ENCODE peak calls at places on chromosome 7, in ten cellular contexts. One of them, this sample, is unnamed.

GRCh38 chr7:118863961-118864360 is 639.5 kb downstream of the ANKRD7 start:
- DNase-seq in fibroblast of the aortic adventitia: no peak
- DNase-seq in PC-9: no peak
- DNase-seq in Caco-2: no peak
- DNase-seq in mammary epithelial cell: no peak
- DNase-seq in heart left ventricle: no peak
- DNase-seq in GM06990: no peak
- DNase-seq in pancreas: no peak
- DNase-seq in CD8-positive, alpha-beta T cell: no peak
- DNase-seq in cardiac fibroblast: no peak
- DNase-seq in this sample: no peak

GRCh38 chr7:75575488-75576112 is 83.5 kb downstream of the SPDYE5 start:
- DNase-seq in fibroblast of the aortic adventitia: peak
- DNase-seq in PC-9: no peak
- DNase-seq in Caco-2: no peak
- DNase-seq in mammary epithelial cell: no peak
- DNase-seq in heart left ventricle: no peak
- DNase-seq in GM06990: no peak
- DNase-seq in pancreas: no peak
- DNase-seq in CD8-positive, alpha-beta T cell: no peak
- DNase-seq in cardiac fibroblast: no peak
- DNase-seq in this sample: peak

GRCh38 chr7:103940382-103941268 is 48.8 kb downstream of the RELN start:
- DNase-seq in fibroblast of the aortic adventitia: no peak
- DNase-seq in PC-9: no peak
- DNase-seq in Caco-2: no peak
- DNase-seq in mammary epithelial cell: no peak
- DNase-seq in heart left ventricle: no peak
- DNase-seq in GM06990: no peak
- DNase-seq in pancreas: no peak
- DNase-seq in CD8-positive, alpha-beta T cell: no peak
- DNase-seq in cardiac fibroblast: no peak
- DNase-seq in this sample: no peak

GRCh38 chr7:131895541-131896173 is 339.2 kb upstream of the PODXL start:
- DNase-seq in fibroblast of the aortic adventitia: peak
- DNase-seq in PC-9: no peak
- DNase-seq in Caco-2: no peak
- DNase-seq in mammary epithelial cell: peak
- DNase-seq in heart left ventricle: no peak
- DNase-seq in GM06990: no peak
- DNase-seq in pancreas: no peak
- DNase-seq in CD8-positive, alpha-beta T cell: no peak
- DNase-seq in cardiac fibroblast: peak
- DNase-seq in this sample: peak

GRCh38 chr7:76340617-76341131 is 18.1 kb downstream of the YWHAG start:
- DNase-seq in fibroblast of the aortic adventitia: peak
- DNase-seq in PC-9: no peak
- DNase-seq in Caco-2: no peak
- DNase-seq in mammary epithelial cell: no peak
- DNase-seq in heart left ventricle: no peak
- DNase-seq in GM06990: no peak
- DNase-seq in pancreas: no peak
- DNase-seq in CD8-positive, alpha-beta T cell: no peak
- DNase-seq in cardiac fibroblast: peak
- DNase-seq in this sample: peak

GRCh38 chr7:37541810-37542443 is 93.3 kb upstream of the ELMO1 start:
- DNase-seq in fibroblast of the aortic adventitia: no peak
- DNase-seq in PC-9: no peak
- DNase-seq in Caco-2: no peak
- DNase-seq in mammary epithelial cell: no peak
- DNase-seq in heart left ventricle: no peak
- DNase-seq in GM06990: no peak
- DNase-seq in pancreas: no peak
- DNase-seq in CD8-positive, alpha-beta T cell: no peak
- DNase-seq in cardiac fibroblast: no peak
- DNase-seq in this sample: no peak

GRCh38 chr7:48089415-48089975 is 430 bp downstream of the UPP1 start:
- DNase-seq in fibroblast of the aortic adventitia: no peak
- DNase-seq in PC-9: peak
- DNase-seq in Caco-2: peak
- DNase-seq in mammary epithelial cell: no peak
- DNase-seq in heart left ventricle: no peak
- DNase-seq in GM06990: no peak
- DNase-seq in pancreas: peak
- DNase-seq in CD8-positive, alpha-beta T cell: peak
- DNase-seq in cardiac fibroblast: peak
- DNase-seq in this sample: no peak

GRCh38 chr7:1113548-1113885 is 25.6 kb downstream of the GPER1 start:
- DNase-seq in fibroblast of the aortic adventitia: no peak
- DNase-seq in PC-9: no peak
- DNase-seq in Caco-2: peak
- DNase-seq in mammary epithelial cell: no peak
- DNase-seq in heart left ventricle: no peak
- DNase-seq in GM06990: no peak
- DNase-seq in pancreas: no peak
- DNase-seq in CD8-positive, alpha-beta T cell: no peak
- DNase-seq in cardiac fibroblast: no peak
- DNase-seq in this sample: no peak

GRCh38 chr7:45075871-45076796 is 12.6 kb downstream of the NACAD start:
- DNase-seq in fibroblast of the aortic adventitia: no peak
- DNase-seq in PC-9: peak
- DNase-seq in Caco-2: peak
- DNase-seq in mammary epithelial cell: no peak
- DNase-seq in heart left ventricle: peak
- DNase-seq in GM06990: no peak
- DNase-seq in pancreas: no peak
- DNase-seq in CD8-positive, alpha-beta T cell: no peak
- DNase-seq in cardiac fibroblast: no peak
- DNase-seq in this sample: no peak

GRCh38 chr7:150856303-150857275 is 4.3 kb downstream of the AOC1 start:
- DNase-seq in fibroblast of the aortic adventitia: no peak
- DNase-seq in PC-9: no peak
- DNase-seq in Caco-2: no peak
- DNase-seq in mammary epithelial cell: no peak
- DNase-seq in heart left ventricle: no peak
- DNase-seq in GM06990: no peak
- DNase-seq in pancreas: no peak
- DNase-seq in CD8-positive, alpha-beta T cell: no peak
- DNase-seq in cardiac fibroblast: no peak
- DNase-seq in this sample: no peak

GRCh38 chr7:142298631-142299030 is 40.8 kb upstream of the PRSS58 start:
- DNase-seq in fibroblast of the aortic adventitia: no peak
- DNase-seq in PC-9: peak
- DNase-seq in Caco-2: no peak
- DNase-seq in mammary epithelial cell: no peak
- DNase-seq in heart left ventricle: no peak
- DNase-seq in GM06990: no peak
- DNase-seq in pancreas: no peak
- DNase-seq in CD8-positive, alpha-beta T cell: no peak
- DNase-seq in cardiac fibroblast: no peak
- DNase-seq in this sample: no peak

GRCh38 chr7:141891338-141891737 is 24.9 kb upstream of the OR9A4 start:
- DNase-seq in fibroblast of the aortic adventitia: no peak
- DNase-seq in PC-9: no peak
- DNase-seq in Caco-2: no peak
- DNase-seq in mammary epithelial cell: no peak
- DNase-seq in heart left ventricle: no peak
- DNase-seq in GM06990: no peak
- DNase-seq in pancreas: no peak
- DNase-seq in CD8-positive, alpha-beta T cell: no peak
- DNase-seq in cardiac fibroblast: no peak
- DNase-seq in this sample: no peak

GRCh38 chr7:117279931-117280525 is 42.8 kb downstream of the WNT2 start:
- DNase-seq in fibroblast of the aortic adventitia: no peak
- DNase-seq in PC-9: no peak
- DNase-seq in Caco-2: no peak
- DNase-seq in mammary epithelial cell: no peak
- DNase-seq in heart left ventricle: no peak
- DNase-seq in GM06990: no peak
- DNase-seq in pancreas: no peak
- DNase-seq in CD8-positive, alpha-beta T cell: no peak
- DNase-seq in cardiac fibroblast: no peak
- DNase-seq in this sample: no peak

GRCh38 chr7:117582219-117582704 is 102.4 kb downstream of the CFTR start:
- DNase-seq in fibroblast of the aortic adventitia: peak
- DNase-seq in PC-9: peak
- DNase-seq in Caco-2: peak
- DNase-seq in mammary epithelial cell: no peak
- DNase-seq in heart left ventricle: peak
- DNase-seq in GM06990: no peak
- DNase-seq in pancreas: no peak
- DNase-seq in CD8-positive, alpha-beta T cell: no peak
- DNase-seq in cardiac fibroblast: peak
- DNase-seq in this sample: peak

GRCh38 chr7:70193514-70193913 is 595.2 kb downstream of the AUTS2 start:
- DNase-seq in fibroblast of the aortic adventitia: peak
- DNase-seq in PC-9: no peak
- DNase-seq in Caco-2: no peak
- DNase-seq in mammary epithelial cell: peak
- DNase-seq in heart left ventricle: no peak
- DNase-seq in GM06990: no peak
- DNase-seq in pancreas: no peak
- DNase-seq in CD8-positive, alpha-beta T cell: no peak
- DNase-seq in cardiac fibroblast: peak
- DNase-seq in this sample: no peak
- TF ChIP-seq CTCF in fibroblast of the aortic adventitia: peak
- TF ChIP-seq CTCF in PC-9: peak
- TF ChIP-seq CTCF in Caco-2: peak
- TF ChIP-seq CTCF in mammary epithelial cell: peak
- TF ChIP-seq CTCF in heart left ventricle: no peak
- TF ChIP-seq CTCF in GM06990: peak
- TF ChIP-seq CTCF in pancreas: peak
- TF ChIP-seq CTCF in CD8-positive, alpha-beta T cell: no peak
- TF ChIP-seq CTCF in cardiac fibroblast: no peak
- TF ChIP-seq CTCF in this sample: peak

GRCh38 chr7:148987751-148988512 is 40.4 kb downstream of the PDIA4 start:
- DNase-seq in fibroblast of the aortic adventitia: no peak
- DNase-seq in PC-9: no peak
- DNase-seq in Caco-2: no peak
- DNase-seq in mammary epithelial cell: peak
- DNase-seq in heart left ventricle: no peak
- DNase-seq in GM06990: no peak
- DNase-seq in pancreas: no peak
- DNase-seq in CD8-positive, alpha-beta T cell: no peak
- DNase-seq in cardiac fibroblast: no peak
- DNase-seq in this sample: no peak

GRCh38 chr7:148983220-148984146 is 44.8 kb downstream of the PDIA4 start:
- DNase-seq in fibroblast of the aortic adventitia: peak
- DNase-seq in PC-9: peak
- DNase-seq in Caco-2: peak
- DNase-seq in mammary epithelial cell: peak
- DNase-seq in heart left ventricle: peak
- DNase-seq in GM06990: peak
- DNase-seq in pancreas: peak
- DNase-seq in CD8-positive, alpha-beta T cell: peak
- DNase-seq in cardiac fibroblast: peak
- DNase-seq in this sample: no peak

GRCh38 chr7:148987010-148987750 is 41.1 kb downstream of the PDIA4 start:
- DNase-seq in fibroblast of the aortic adventitia: peak
- DNase-seq in PC-9: peak
- DNase-seq in Caco-2: peak
- DNase-seq in mammary epithelial cell: peak
- DNase-seq in heart left ventricle: peak
- DNase-seq in GM06990: peak
- DNase-seq in pancreas: peak
- DNase-seq in CD8-positive, alpha-beta T cell: peak
- DNase-seq in cardiac fibroblast: peak
- DNase-seq in this sample: peak

GRCh38 chr7:148982596-148983219 is 45.6 kb downstream of the PDIA4 start:
- DNase-seq in fibroblast of the aortic adventitia: peak
- DNase-seq in PC-9: no peak
- DNase-seq in Caco-2: no peak
- DNase-seq in mammary epithelial cell: peak
- DNase-seq in heart left ventricle: no peak
- DNase-seq in GM06990: no peak
- DNase-seq in pancreas: no peak
- DNase-seq in CD8-positive, alpha-beta T cell: no peak
- DNase-seq in cardiac fibroblast: peak
- DNase-seq in this sample: no peak

DNA sequence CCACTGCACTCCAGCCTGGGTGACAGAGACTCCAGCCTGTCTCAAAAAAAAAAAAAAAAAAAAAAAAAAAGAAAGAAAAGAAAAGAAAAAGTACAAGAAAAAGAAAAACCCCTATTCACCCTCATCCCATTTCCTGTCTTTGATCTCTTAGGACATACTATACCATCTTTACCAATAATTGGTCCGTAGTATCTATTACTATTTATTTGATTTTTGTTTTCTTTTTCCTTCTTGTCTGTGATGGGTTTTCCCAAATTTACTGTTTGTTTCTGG is 41.6 kb downstream of the PDIA4 start:
- DNase-seq in fibroblast of the aortic adventitia: no peak
- DNase-seq in PC-9: no peak
- DNase-seq in Caco-2: no peak
- DNase-seq in mammary epithelial cell: no peak
- DNase-seq in heart left ventricle: no peak
- DNase-seq in GM06990: no peak
- DNase-seq in pancreas: no peak
- DNase-seq in CD8-positive, alpha-beta T cell: no peak
- DNase-seq in cardiac fibroblast: no peak
- DNase-seq in this sample: no peak
- H3K4me3 ChIP-seq in fibroblast of the aortic adventitia: no peak
- H3K4me3 ChIP-seq in PC-9: peak
- H3K4me3 ChIP-seq in Caco-2: peak
- H3K4me3 ChIP-seq in mammary epithelial cell: no peak
- H3K4me3 ChIP-seq in heart left ventricle: peak
- H3K4me3 ChIP-seq in GM06990: no peak
- H3K4me3 ChIP-seq in pancreas: no peak
- H3K4me3 ChIP-seq in CD8-positive, alpha-beta T cell: no peak
- H3K4me3 ChIP-seq in cardiac fibroblast: no peak
- H3K4me3 ChIP-seq in this sample: no peak

DNA sequence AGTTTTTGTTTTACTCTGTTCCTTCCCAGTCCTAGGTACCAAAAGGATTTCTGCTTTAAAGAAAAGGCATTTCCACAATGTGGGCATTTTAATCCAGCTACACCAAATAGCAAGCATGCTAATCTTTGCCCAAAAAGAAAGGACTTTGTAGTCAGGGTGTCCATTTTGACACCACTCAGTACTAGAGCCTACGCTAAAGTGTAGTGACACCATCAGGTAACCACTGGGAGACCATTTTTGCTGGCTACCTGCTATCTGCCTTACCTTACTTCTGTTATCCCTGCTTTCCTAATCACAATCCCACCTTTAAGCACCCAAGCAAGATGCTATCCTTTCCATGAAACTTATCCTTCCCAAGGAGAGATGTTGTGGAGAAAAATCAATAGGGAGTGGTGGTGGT is 129.7 kb downstream of the VPS50 start:
- DNase-seq in fibroblast of the aortic adventitia: no peak
- DNase-seq in PC-9: no peak
- DNase-seq in Caco-2: no peak
- DNase-seq in mammary epithelial cell: no peak
- DNase-seq in heart left ventricle: no peak
- DNase-seq in GM06990: no peak
- DNase-seq in pancreas: no peak
- DNase-seq in CD8-positive, alpha-beta T cell: no peak
- DNase-seq in cardiac fibroblast: no peak
- DNase-seq in this sample: no peak
- TF ChIP-seq CTCF in fibroblast of the aortic adventitia: no peak
- TF ChIP-seq CTCF in PC-9: no peak
- TF ChIP-seq CTCF in Caco-2: no peak
- TF ChIP-seq CTCF in mammary epithelial cell: no peak
- TF ChIP-seq CTCF in heart left ventricle: no peak
- TF ChIP-seq CTCF in GM06990: no peak
- TF ChIP-seq CTCF in pancreas: no peak
- TF ChIP-seq CTCF in CD8-positive, alpha-beta T cell: no peak
- TF ChIP-seq CTCF in cardiac fibroblast: no peak
- TF ChIP-seq CTCF in this sample: no peak

GRCh38 chr7:41886906-41887311 is 184.0 kb upstream of the INHBA start:
- DNase-seq in fibroblast of the aortic adventitia: peak
- DNase-seq in PC-9: no peak
- DNase-seq in Caco-2: no peak
- DNase-seq in mammary epithelial cell: peak
- DNase-seq in heart left ventricle: peak
- DNase-seq in GM06990: no peak
- DNase-seq in pancreas: no peak
- DNase-seq in CD8-positive, alpha-beta T cell: no peak
- DNase-seq in cardiac fibroblast: peak
- DNase-seq in this sample: peak
- H3K4me3 ChIP-seq in fibroblast of the aortic adventitia: no peak
- H3K4me3 ChIP-seq in PC-9: no peak
- H3K4me3 ChIP-seq in Caco-2: no peak
- H3K4me3 ChIP-seq in mammary epithelial cell: no peak
- H3K4me3 ChIP-seq in heart left ventricle: no peak
- H3K4me3 ChIP-seq in GM06990: no peak
- H3K4me3 ChIP-seq in pancreas: no peak
- H3K4me3 ChIP-seq in CD8-positive, alpha-beta T cell: no peak
- H3K4me3 ChIP-seq in cardiac fibroblast: no peak
- H3K4me3 ChIP-seq in this sample: no peak